ENCODE peak calls at places on chromosome 6, in eight cellular contexts. E is T-helper 2 cell; I is stimulated activated CD4-positive, alpha-beta T cell treated with anti-CD3 and anti-CD28 coated beads, Interleukin-2, amount 100 ng/mL, for 24 hours; P is KG1; M is endothelial cell; X is T-helper 17 cell; R is naive thymus-derived CD4-positive, alpha-beta T cell; K is breast epithelium. J is an unnamed sample.

GRCh38 chr6:14165091-14165490 is 47.5 kb downstream of the CD83 start:
- DNase-seq in M (no peak), K (no peak), E (no peak), I (no peak), P (no peak), R (no peak), X (no peak), J (peak; percentile 82)

GRCh38 chr6:41640436-41640835 is 2.2 kb downstream of the MDFI start:
- DNase-seq in P (no peak), E (no peak), I (no peak), X (no peak), M (no peak), R (no peak), K (no peak), J (no peak)

GRCh38 chr6:98747960-98748359 is 86.4 kb upstream of the POU3F2 start:
- DNase-seq in E (no peak), R (no peak), M (no peak), P (no peak), K (no peak), X (no peak), I (no peak), J (no peak)

GRCh38 chr6:35967059-35967769 is 46.3 kb upstream of the SRPK1 start:
- DNase-seq in I (no peak), X (no peak), E (no peak), K (no peak), P (no peak), R (no peak), M (no peak), J (no peak)

GRCh38 chr6:10582774-10583508 is 61.8 kb downstream of the GCNT2 start:
- DNase-seq in X (no peak), K (no peak), E (no peak), R (no peak), I (no peak), M (no peak), P (no peak), J (no peak)

GRCh38 chr6:17721671-17722070 is 14.9 kb upstream of the NUP153 start:
- DNase-seq in P (no peak), X (no peak), R (no peak), E (no peak), M (no peak), K (no peak), I (no peak), J (no peak)

GRCh38 chr6:34146801-34147592 is 1.1 kb upstream of the GRM4 start:
- DNase-seq in X (no peak), M (no peak), P (no peak), E (no peak), R (no peak), K (no peak), I (no peak), J (peak; percentile 58)

GRCh38 chr6:19865178-19865577 is 28.0 kb downstream of the ID4 start:
- DNase-seq in I (no peak), E (no peak), R (no peak), X (no peak), P (no peak), K (no peak), M (no peak), J (no peak)

GRCh38 chr6:105875974-105876640 is 210.0 kb upstream of the PRDM1 start:
- DNase-seq in R (no peak), I (no peak), M (no peak), E (no peak), X (no peak), P (no peak), K (no peak), J (no peak)

GRCh38 chr6:63440057-63440456 is 120.3 kb upstream of the LGSN start:
- DNase-seq in E (no peak), X (no peak), P (no peak), M (peak; percentile 8), K (no peak), I (no peak), R (no peak), J (no peak)